ENCODE peak calls at places on chromosomes 13 and 19, in seven cellular contexts. D is K562, U is H1, E is GM12878, J is SK-N-SH, R is GM12892, X is HepG2. L is an unnamed sample.

GRCh38 chr19:54460230-54461005 is 3.2 kb downstream of the LENG9 start:
- DNase-seq in D (peak), U (no peak), E (no peak), J (no peak), R (no peak), X (no peak), L (no peak)

GRCh38 chr13:79480954-79481684 is at the start of gene NDFIP2:
- DNase-seq in D (peak), U (peak), E (peak), J (peak), R (peak), X (peak), L (peak)

GRCh38 chr13:37319041-37319443 is 213.6 kb upstream of the CSNK1A1L start:
- DNase-seq in D (no peak), U (no peak), E (no peak), J (no peak), R (no peak), X (no peak), L (no peak)

GRCh38 chr13:108911807-108912206 is 282.4 kb downstream of the MYO16 start:
- DNase-seq in D (no peak), U (no peak), E (no peak), J (no peak), R (no peak), X (no peak), L (no peak)

GRCh38 chr13:70087247-70087646 is 20.4 kb upstream of the ATXN8OS start:
- DNase-seq in D (no peak), U (no peak), E (no peak), J (no peak), R (no peak), X (no peak), L (no peak)

GRCh38 chr19:46728693-46729339 is 11.9 kb upstream of the PRKD2 start:
- DNase-seq in D (peak), U (no peak), E (no peak), J (peak), R (peak), X (peak), L (peak)

GRCh38 chr13:25174304-25174703 is 2.2 kb upstream of the AMER2 start:
- DNase-seq in D (no peak), U (no peak), E (no peak), J (no peak), R (no peak), X (no peak), L (no peak)

GRCh38 chr13:73984949-73985691 is 149.1 kb downstream of the KLF12 start:
- DNase-seq in D (no peak), U (no peak), E (no peak), J (no peak), R (no peak), X (no peak), L (no peak)

GRCh38 chr19:57687363-57688010 is 5.7 kb downstream of the ZNF551 start:
- DNase-seq in D (no peak), U (no peak), E (no peak), J (no peak), R (no peak), X (no peak), L (no peak)

GRCh38 chr13:66951426-66951825 is 278.7 kb downstream of the PCDH9 start:
- DNase-seq in D (no peak), U (no peak), E (no peak), J (no peak), R (no peak), X (no peak), L (no peak)

GRCh38 chr19:3357731-3358391 is 8.5 kb upstream of the NFIC start:
- DNase-seq in D (peak), U (no peak), E (no peak), J (no peak), R (no peak), X (no peak), L (no peak)

GRCh38 chr19:49301165-49301865 is 23.7 kb downstream of the SLC6A16 start:
- DNase-seq in D (peak), U (peak), E (peak), J (peak), R (peak), X (peak), L (peak)

GRCh38 chr19:44356383-44357111 is at the start of gene ZNF112:
- DNase-seq in D (peak), U (peak), E (peak), J (peak), R (no peak), X (peak), L (peak)

GRCh38 chr13:32687275-32687674 is 101.0 kb downstream of the PDS5B start:
- DNase-seq in D (no peak), U (no peak), E (no peak), J (no peak), R (no peak), X (no peak), L (no peak)

GRCh38 chr13:48411281-48412099 is 1.4 kb downstream of the LPAR6 start:
- DNase-seq in D (no peak), U (no peak), E (no peak), J (no peak), R (no peak), X (no peak), L (no peak)

GRCh38 chr19:9139609-9140158 is 513 bp upstream of the ZNF317 start:
- DNase-seq in D (no peak), U (no peak), E (no peak), J (no peak), R (no peak), X (no peak), L (no peak)

GRCh38 chr13:40770934-40771618 is at the start of gene MRPS31:
- DNase-seq in D (peak), U (peak), E (peak), J (peak), R (peak), X (peak), L (peak)

GRCh38 chr13:40765602-40766001 is 5.4 kb downstream of the MRPS31 start:
- DNase-seq in D (no peak), U (no peak), E (no peak), J (no peak), R (no peak), X (no peak), L (no peak)

GRCh38 chr13:40770609-40770933 is 419 bp downstream of the MRPS31 start:
- DNase-seq in D (no peak), U (no peak), E (no peak), J (no peak), R (no peak), X (no peak), L (no peak)

GRCh38 chr13:40772765-40773473 is 1.9 kb upstream of the MRPS31 start:
- DNase-seq in D (no peak), U (no peak), E (no peak), J (no peak), R (no peak), X (peak), L (no peak)

DNA sequence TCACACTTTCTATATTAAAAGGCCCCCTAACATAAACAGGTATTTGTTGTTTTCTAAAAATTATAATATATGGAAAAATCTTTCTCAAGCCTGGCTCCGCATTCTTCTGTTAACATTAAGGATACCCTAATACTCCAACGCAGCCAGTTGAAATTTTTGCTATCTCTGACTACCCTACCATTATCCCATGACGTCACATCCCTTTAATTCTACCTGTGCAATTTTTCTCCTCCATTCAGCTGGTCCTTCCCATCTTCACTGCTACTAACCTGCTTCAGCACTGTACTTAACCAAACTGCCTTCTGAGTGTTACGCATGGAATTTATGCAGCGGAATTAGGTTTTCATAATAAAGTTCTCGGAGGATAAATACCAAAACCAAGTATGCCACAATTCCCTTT is 1.0 kb downstream of the MRPS31 start:
- DNase-seq in D (no peak), U (no peak), E (no peak), J (no peak), R (no peak), X (no peak), L (no peak)
- TF ChIP-seq TAF1 in D (no peak), U (no peak), E (no peak), J (no peak), R (no peak), X (no peak), L (no peak)

DNA sequence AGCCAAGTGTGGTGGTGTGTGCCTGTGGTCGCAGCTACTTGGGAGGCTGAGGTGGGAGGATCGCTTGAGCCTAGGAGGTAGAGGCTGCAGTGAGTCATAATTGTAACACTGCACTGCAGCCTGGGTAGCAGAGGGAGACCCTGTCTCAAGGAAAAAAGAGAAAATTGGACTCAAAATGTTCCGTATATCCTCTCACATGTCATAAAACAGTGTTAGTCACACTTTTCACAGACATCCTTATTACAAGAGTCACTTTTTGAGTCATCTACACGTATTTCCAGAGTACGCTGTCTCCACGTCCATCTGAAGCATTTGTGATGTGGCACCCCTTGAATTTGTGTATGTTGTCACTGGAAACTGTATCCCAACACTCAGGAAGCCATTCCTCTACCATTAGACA is 133.0 kb downstream of the SIPA1L3 start:
- DNase-seq in D (no peak), U (no peak), E (no peak), J (no peak), R (no peak), X (no peak), L (no peak)
- TF ChIP-seq POLR2AphosphoS5 in D (no peak), U (no peak), E (no peak), J (no peak), R (no peak), X (no peak), L (no peak)

GRCh38 chr13:42574011-42574410 is at the start of gene TNFSF11:
- DNase-seq in D (no peak), U (no peak), E (no peak), J (peak), R (peak), X (no peak), L (peak)

GRCh38 chr13:42575938-42576337 is 2.0 kb downstream of the TNFSF11 start:
- DNase-seq in D (no peak), U (no peak), E (no peak), J (no peak), R (no peak), X (no peak), L (no peak)

GRCh38 chr13:42571895-42572294 is 2.1 kb upstream of the TNFSF11 start:
- DNase-seq in D (no peak), U (no peak), E (no peak), J (no peak), R (no peak), X (no peak), L (no peak)

GRCh38 chr13:42577538-42577937 is 3.6 kb downstream of the TNFSF11 start:
- DNase-seq in D (no peak), U (no peak), E (no peak), J (no peak), R (no peak), X (no peak), L (no peak)

DNA sequence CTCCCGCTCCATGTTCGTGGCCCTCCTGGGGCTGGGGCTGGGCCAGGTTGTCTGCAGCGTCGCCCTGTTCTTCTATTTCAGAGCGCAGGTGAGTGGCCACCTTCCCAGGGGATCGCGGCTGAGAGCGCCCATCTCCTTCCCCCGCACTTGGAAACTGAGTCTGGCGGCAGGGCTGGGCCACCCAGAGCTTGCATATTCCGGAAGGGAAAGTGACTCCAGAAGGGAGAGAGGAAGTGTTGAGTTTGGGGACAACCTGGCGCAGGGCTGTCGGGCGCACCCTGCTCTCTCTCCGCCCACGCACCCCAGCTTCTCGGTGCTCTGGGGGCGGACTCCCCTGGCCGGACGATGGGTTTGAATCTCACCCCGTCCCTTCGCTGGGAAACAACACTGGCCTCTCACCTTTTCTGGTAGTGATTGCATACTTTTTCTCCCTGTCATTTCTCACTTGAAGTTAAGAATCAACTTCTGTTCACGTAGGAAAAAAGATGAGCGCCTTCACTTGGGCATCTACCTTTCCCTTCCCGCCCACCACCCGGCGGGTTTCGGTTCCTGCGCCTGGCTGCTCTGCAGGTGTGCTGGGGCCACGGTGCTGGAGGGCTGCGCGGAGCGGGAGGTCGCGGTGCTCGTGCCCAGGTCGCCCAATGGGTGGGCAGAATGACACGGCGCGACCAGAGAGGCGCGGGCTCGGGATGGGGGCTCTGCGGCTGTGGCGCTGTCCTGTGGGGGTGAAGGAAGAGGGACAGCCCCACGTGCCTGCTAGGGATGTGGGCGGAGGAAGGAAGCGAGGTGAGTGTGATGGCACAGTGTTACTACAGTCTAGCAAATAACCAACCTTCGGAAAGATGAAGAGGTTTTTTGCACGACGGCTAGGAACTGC is 721 bp downstream of the TNFSF11 start:
- DNase-seq in D (no peak), U (no peak), E (no peak), J (peak), R (peak), X (no peak), L (peak)
- TF ChIP-seq TAF1 in D (no peak), U (no peak), E (no peak), J (no peak), R (peak), X (no peak), L (no peak)

DNA sequence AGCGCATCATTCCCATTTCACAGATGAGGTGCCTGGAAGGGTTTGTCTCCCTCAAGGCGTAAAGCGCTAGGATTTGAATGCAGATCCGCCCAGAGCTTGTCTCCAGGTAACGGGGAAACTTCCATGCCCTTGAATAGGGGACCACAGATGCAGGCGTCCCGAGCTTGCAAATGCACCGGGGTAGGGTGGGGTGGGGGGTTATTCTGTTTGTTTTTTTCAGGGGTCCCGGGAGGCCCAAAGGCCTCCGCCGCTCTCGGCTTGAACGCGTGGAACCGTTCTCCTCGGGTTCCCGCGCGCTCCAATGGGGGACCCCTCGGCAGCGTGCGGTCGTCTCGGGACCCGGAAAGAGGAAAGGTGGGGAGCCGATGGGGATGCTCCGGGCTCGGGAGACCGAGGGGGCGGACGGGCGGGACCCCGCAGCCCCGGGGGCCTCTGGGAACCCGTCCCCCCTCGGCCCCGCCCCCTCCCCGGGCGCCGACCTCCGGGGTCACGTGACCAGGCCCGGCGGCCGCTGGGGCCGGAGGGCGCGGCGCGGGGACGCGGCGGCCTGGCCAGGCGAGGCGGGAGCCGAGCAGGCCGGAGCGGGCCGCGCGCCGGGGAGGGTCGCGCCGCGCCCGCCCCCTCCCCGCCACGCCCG is at the start of gene PKN1:
- DNase-seq in D (peak), U (no peak), E (no peak), J (peak), R (peak), X (no peak), L (peak)
- TF ChIP-seq POLR2AphosphoS5 in D (no peak), U (no peak), E (no peak), J (peak), R (no peak), X (peak), L (no peak)

GRCh38 chr19:17468302-17469091 is 1.8 kb upstream of the SLC27A1 start:
- DNase-seq in D (no peak), U (no peak), E (no peak), J (no peak), R (no peak), X (no peak), L (no peak)
- TF ChIP-seq TAF1 in D (no peak), U (no peak), E (no peak), J (no peak), R (no peak), X (no peak), L (no peak)

GRCh38 chr13:76980075-76980718 is 11.7 kb upstream of the CLN5 start:
- DNase-seq in D (peak), U (peak), E (no peak), J (peak), R (peak), X (peak), L (peak)
- TF ChIP-seq POLR2AphosphoS5 in D (no peak), U (no peak), E (no peak), J (no peak), R (no peak), X (no peak), L (no peak)

GRCh38 chr13:110716235-110716505 is 2.7 kb downstream of the ING1 start:
- DNase-seq in D (no peak), U (no peak), E (no peak), J (no peak), R (no peak), X (peak), L (no peak)

GRCh38 chr13:110713642-110713952 is at the start of gene ING1:
- DNase-seq in D (no peak), U (no peak), E (no peak), J (no peak), R (no peak), X (no peak), L (no peak)

GRCh38 chr13:110713981-110714797 is 689 bp downstream of the ING1 start:
- DNase-seq in D (no peak), U (no peak), E (no peak), J (peak), R (peak), X (peak), L (no peak)

GRCh38 chr13:110715395-110716234 is 2.1 kb downstream of the ING1 start:
- DNase-seq in D (peak), U (peak), E (peak), J (peak), R (peak), X (peak), L (peak)

GRCh38 chr13:110714798-110715394 is 1.4 kb downstream of the ING1 start:
- DNase-seq in D (no peak), U (no peak), E (no peak), J (no peak), R (no peak), X (peak), L (no peak)
- TF ChIP-seq TAF1 in D (peak), U (peak), E (peak), J (peak), R (peak), X (peak), L (peak)

L was measured in GM12891.